ENCODE peak calls at places on chromosome 16, in six cellular contexts. X, I, S, D, U and E are unnamed samples.

GRCh38 chr16:491225-491919 is 36.1 kb upstream of the CAPN15 start:
- DNase-seq in X (no peak), I (no peak), S (no peak), D (no peak), U (no peak), E (no peak)

GRCh38 chr16:77589071-77589755 is 133.1 kb upstream of the NUDT7 start:
- DNase-seq in X (no peak), I (no peak), S (no peak), D (no peak), U (no peak), E (no peak)

GRCh38 chr16:89905511-89906140 is 13.0 kb upstream of the MC1R start:
- DNase-seq in X (no peak), I (no peak), S (no peak), D (no peak), U (no peak), E (no peak)

GRCh38 chr16:8859913-8860881 is 8.6 kb downstream of the CARHSP1 start:
- DNase-seq in X (peak; percentile 45), I (peak; percentile 55), S (no peak), D (no peak), U (peak; percentile 96), E (peak; percentile 76)

GRCh38 chr16:86761117-86761971 is 183.0 kb downstream of the FOXL1 start:
- DNase-seq in X (peak; percentile 69), I (no peak), S (peak; percentile 25), D (peak; percentile 81), U (peak; percentile 22), E (no peak)

GRCh38 chr16:5058476-5058875 is 7.3 kb downstream of the C16orf89 start:
- DNase-seq in X (no peak), I (no peak), S (no peak), D (peak; percentile 87), U (peak; percentile 47), E (no peak)

GRCh38 chr16:88922114-88922825 is 54.7 kb downstream of the CBFA2T3 start:
- DNase-seq in X (peak; percentile 89), I (no peak), S (no peak), D (peak; percentile 54), U (no peak), E (no peak)

GRCh38 chr16:30896890-30897730 is 696 bp downstream of the CTF1 start:
- DNase-seq in X (peak; percentile 92), I (peak; percentile 90), S (peak; percentile 66), D (peak; percentile 98), U (peak; percentile 87), E (peak; percentile 94)

GRCh38 chr16:81818514-81819304 is 39.6 kb downstream of the PLCG2 start:
- DNase-seq in X (no peak), I (no peak), S (no peak), D (no peak), U (no peak), E (no peak)

GRCh38 chr16:84117482-84117843 is 721 bp upstream of the MBTPS1 start:
- DNase-seq in X (no peak), I (peak; percentile 22), S (peak; percentile 2), D (peak; percentile 58), U (no peak), E (no peak)

GRCh38 chr16:30571444-30572322 is at the start of gene ZNF688:
- DNase-seq in X (peak; percentile 94), I (peak; percentile 97), S (peak; percentile 92), D (peak; percentile 96), U (peak; percentile 93), E (peak; percentile 91)

GRCh38 chr16:82133798-82134197 is 36.2 kb downstream of the MPHOSPH6 start:
- DNase-seq in X (no peak), I (no peak), S (no peak), D (no peak), U (no peak), E (no peak)

GRCh38 chr16:53561101-53561888 is 58.3 kb upstream of the AKTIP start:
- DNase-seq in X (no peak), I (no peak), S (no peak), D (no peak), U (no peak), E (no peak)

GRCh38 chr16:87657621-87658192 is 55.4 kb downstream of the JPH3 start:
- DNase-seq in X (no peak), I (no peak), S (no peak), D (peak; percentile 66), U (peak; percentile 40), E (no peak)

GRCh38 chr16:73196670-73197069 is 148.7 kb upstream of the ZFHX3 start:
- DNase-seq in X (peak; percentile 61), I (peak; percentile 27), S (no peak), D (peak; percentile 85), U (peak; percentile 70), E (peak; percentile 73)

GRCh38 chr16:5479925-5480324 is 382.3 kb upstream of the EEF2KMT start:
- DNase-seq in X (no peak), I (no peak), S (no peak), D (no peak), U (no peak), E (no peak)

GRCh38 chr16:1132431-1132830 is 20.5 kb upstream of the CACNA1H start:
- DNase-seq in X (no peak), I (no peak), S (no peak), D (no peak), U (no peak), E (no peak)

GRCh38 chr16:77531741-77532140 is 96.9 kb upstream of the ADAMTS18 start:
- DNase-seq in X (no peak), I (no peak), S (no peak), D (no peak), U (no peak), E (no peak)

GRCh38 chr16:80583466-80583865 is 42.7 kb downstream of the DYNLRB2 start:
- DNase-seq in X (peak; percentile 19), I (no peak), S (no peak), D (no peak), U (no peak), E (no peak)

GRCh38 chr16:1357906-1358566 is 6.3 kb downstream of the GNPTG start:
- DNase-seq in X (no peak), I (no peak), S (no peak), D (no peak), U (no peak), E (no peak)

GRCh38 chr16:50038756-50039529 is 13.9 kb downstream of the CNEP1R1 start:
- DNase-seq in X (peak; percentile 25), I (no peak), S (no peak), D (no peak), U (no peak), E (peak; percentile 58)

GRCh38 chr16:83136924-83137323 is 510.2 kb downstream of the CDH13 start:
- DNase-seq in X (no peak), I (no peak), S (no peak), D (no peak), U (no peak), E (no peak)

GRCh38 chr16:1150511-1150982 is 2.4 kb upstream of the CACNA1H start:
- DNase-seq in X (no peak), I (no peak), S (no peak), D (no peak), U (peak; percentile 40), E (no peak)

GRCh38 chr16:82062645-82063058 is 27.6 kb downstream of the HSD17B2 start:
- DNase-seq in X (no peak), I (no peak), S (no peak), D (no peak), U (peak; percentile 66), E (no peak)

DNA sequence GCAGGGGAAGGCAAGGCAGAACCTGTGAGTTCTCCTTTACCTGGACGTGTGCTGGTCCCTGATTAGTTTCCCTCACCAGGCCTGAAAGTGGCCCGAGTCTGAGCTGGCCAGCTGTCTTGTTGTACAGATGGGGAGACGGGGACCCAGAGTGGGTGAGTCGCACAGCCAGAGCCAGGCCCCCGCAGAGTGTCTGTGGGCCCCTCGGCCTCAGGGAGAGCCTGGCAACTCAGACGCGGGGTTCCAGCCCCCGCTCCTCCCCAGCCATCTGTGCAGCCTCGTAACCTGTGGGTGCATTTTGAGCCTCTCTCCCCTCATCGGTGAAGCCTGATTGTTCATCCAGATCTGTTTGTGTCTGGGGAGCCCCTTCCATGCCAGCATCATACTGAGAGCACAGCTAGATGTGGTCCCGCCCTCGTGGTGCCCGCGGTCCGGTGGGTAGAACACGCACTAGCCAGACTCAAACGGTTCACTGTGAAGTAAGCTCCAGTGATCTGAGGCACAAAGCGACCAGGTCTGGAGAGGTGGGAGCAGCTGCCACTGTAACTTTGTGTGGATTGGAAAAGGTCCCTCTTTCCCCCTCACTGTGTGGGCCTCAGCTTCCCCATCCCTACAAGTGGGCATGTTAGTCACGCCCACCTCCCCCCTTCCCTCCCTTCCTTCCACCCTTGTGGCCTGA is 6.0 kb upstream of the NDRG4 start:
- DNase-seq in X (no peak), I (no peak), S (no peak), D (no peak), U (no peak), E (no peak)
- TF ChIP-seq CTCF in X (no peak), I (no peak), S (no peak), D (no peak), U (no peak), E (no peak)

DNA sequence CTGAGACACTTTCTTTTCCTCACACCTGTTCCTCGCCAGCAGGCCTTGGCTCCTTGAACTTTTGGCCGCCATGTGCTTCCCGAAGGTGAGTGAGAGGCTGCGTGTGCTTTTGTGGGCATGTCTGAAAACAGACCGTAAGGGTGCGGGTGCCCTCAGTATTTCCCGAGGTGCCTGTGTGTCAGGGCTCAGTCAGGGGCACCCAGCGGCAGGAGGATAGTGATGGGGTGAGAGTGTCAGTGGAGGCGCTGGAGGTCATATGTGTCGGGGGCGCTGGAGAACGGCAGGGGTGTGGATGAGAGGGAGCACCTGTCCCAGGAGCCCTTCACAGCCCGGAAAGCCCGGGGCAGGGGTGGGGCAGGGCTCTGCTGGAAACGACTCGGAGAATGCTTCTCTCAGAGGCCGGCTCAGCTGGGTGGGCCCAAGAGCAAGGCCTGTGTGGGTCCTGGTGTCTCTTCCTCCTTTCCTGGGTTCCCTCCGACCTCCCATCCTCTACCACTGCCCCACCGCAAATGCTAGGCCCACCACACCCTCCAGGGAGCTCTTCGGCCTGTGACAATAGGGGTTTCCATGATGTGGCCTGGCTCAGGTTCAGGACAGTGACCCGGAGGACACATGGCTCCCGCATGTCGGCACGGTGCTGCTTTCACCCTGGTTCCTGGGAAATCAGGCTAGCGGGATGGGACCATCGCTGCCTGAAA is 451 bp downstream of the IL32 start:
- DNase-seq in X (no peak), I (no peak), S (no peak), D (no peak), U (no peak), E (no peak)
- H3K27ac ChIP-seq in X (peak overlapping the region; percentile 80), I (no peak overlapping the region), S (peak overlapping the region; percentile 82), D (no peak overlapping the region), U (peak overlapping the region; percentile 82), E (peak overlapping the region; percentile 97)

GRCh38 chr16:74718741-74719610 is 18.3 kb upstream of the MLKL start:
- DNase-seq in X (no peak), I (no peak), S (no peak), D (no peak), U (no peak), E (no peak)
- TF ChIP-seq CTCF in X (no peak), I (no peak), S (no peak), D (no peak), U (peak; percentile 49), E (no peak)

GRCh38 chr16:12182202-12182601 is 205.7 kb downstream of the SNX29 start:
- DNase-seq in X (no peak), I (no peak), S (no peak), D (peak; percentile 79), U (no peak), E (no peak)
- H3K27ac ChIP-seq in X (no peak overlapping the region), I (no peak overlapping the region), S (no peak overlapping the region), D (peak overlapping the region; percentile 33), U (no peak overlapping the region), E (no peak overlapping the region)